ENCODE peak calls at places on chromosomes 3 and 15, in four cellular contexts. One of them, this sample, is unnamed.
A peak's percentile ranks its signal among the peaks of the same experiment; 100 is the strongest.

GRCh38 chr3:58383904-58384303 is 49.7 kb downstream of the PDHB start:
- DNase-seq in NCI-H69: no peak
- DNase-seq in substantia nigra: no peak
- DNase-seq in choroid plexus epithelial cell: peak; percentile 97
- DNase-seq in this sample: peak; percentile 99

GRCh38 chr15:43280996-43281395 is 14.3 kb upstream of the TGM5 start:
- DNase-seq in NCI-H69: no peak
- DNase-seq in choroid plexus epithelial cell: no peak
- DNase-seq in substantia nigra: no peak
- DNase-seq in this sample: no peak

GRCh38 chr15:89385596-89386242 is 51.1 kb upstream of the POLG start:
- DNase-seq in substantia nigra: no peak
- DNase-seq in choroid plexus epithelial cell: no peak
- DNase-seq in NCI-H69: no peak
- DNase-seq in this sample: peak; percentile 35

GRCh38 chr3:67783281-67784250 is 129.2 kb upstream of the SUCLG2 start:
- DNase-seq in NCI-H69: no peak
- DNase-seq in substantia nigra: no peak
- DNase-seq in choroid plexus epithelial cell: peak; percentile 28
- DNase-seq in this sample: peak; percentile 28

GRCh38 chr3:122067588-122068240 is 12.6 kb downstream of the CD86 start:
- DNase-seq in substantia nigra: no peak
- DNase-seq in choroid plexus epithelial cell: no peak
- DNase-seq in NCI-H69: no peak
- DNase-seq in this sample: no peak

GRCh38 chr15:70827721-70828120 is 26.2 kb downstream of the LARP6 start:
- DNase-seq in substantia nigra: no peak
- DNase-seq in choroid plexus epithelial cell: no peak
- DNase-seq in NCI-H69: no peak
- DNase-seq in this sample: no peak

GRCh38 chr15:98866503-98866902 is 141.1 kb downstream of the PGPEP1L start:
- DNase-seq in NCI-H69: no peak
- DNase-seq in choroid plexus epithelial cell: peak; percentile 62
- DNase-seq in substantia nigra: no peak
- DNase-seq in this sample: peak; percentile 75

GRCh38 chr3:82000773-82001172 is 239.3 kb upstream of the GBE1 start:
- DNase-seq in substantia nigra: no peak
- DNase-seq in NCI-H69: peak; percentile 82
- DNase-seq in choroid plexus epithelial cell: no peak
- DNase-seq in this sample: no peak

This sample was measured in cardiac fibroblast.